ENCODE peak calls at places on chromosome 15, in four cellular contexts. One of them, this sample, is unnamed.

GRCh38 chr15:91528811-91529210 is 324.7 kb upstream of the SLCO3A1 start:
- DNase-seq in neuronal stem cell: no peak
- DNase-seq in SK-N-SH: no peak
- DNase-seq in astrocyte: peak; percentile 20
- DNase-seq in this sample: no peak

GRCh38 chr15:70309716-70310115 is 212.0 kb upstream of the TLE3 start:
- DNase-seq in astrocyte: no peak
- DNase-seq in neuronal stem cell: no peak
- DNase-seq in SK-N-SH: no peak
- DNase-seq in this sample: no peak

GRCh38 chr15:45678459-45679178 is 43.8 kb downstream of the SQOR start:
- DNase-seq in SK-N-SH: no peak
- DNase-seq in astrocyte: no peak
- DNase-seq in neuronal stem cell: no peak
- DNase-seq in this sample: no peak

GRCh38 chr15:45168751-45169551 is 18.8 kb downstream of the SHF start:
- DNase-seq in neuronal stem cell: no peak
- DNase-seq in astrocyte: no peak
- DNase-seq in SK-N-SH: peak; percentile 82
- DNase-seq in this sample: peak; percentile 67

GRCh38 chr15:90414408-90415028 is 26.5 kb downstream of the IQGAP1 start:
- DNase-seq in neuronal stem cell: no peak
- DNase-seq in SK-N-SH: no peak
- DNase-seq in astrocyte: peak; percentile 90
- DNase-seq in this sample: no peak

GRCh38 chr15:90607361-90607760 is 77.6 kb downstream of the CRTC3 start:
- DNase-seq in neuronal stem cell: no peak
- DNase-seq in astrocyte: no peak
- DNase-seq in SK-N-SH: no peak
- DNase-seq in this sample: no peak

GRCh38 chr15:70049701-70050445 is 47.8 kb downstream of the TLE3 start:
- DNase-seq in SK-N-SH: no peak
- DNase-seq in neuronal stem cell: no peak
- DNase-seq in astrocyte: no peak
- DNase-seq in this sample: no peak

GRCh38 chr15:45612790-45613415 is 21.9 kb upstream of the SQOR start:
- DNase-seq in neuronal stem cell: no peak
- DNase-seq in SK-N-SH: no peak
- DNase-seq in astrocyte: no peak
- DNase-seq in this sample: no peak

GRCh38 chr15:90902996-90903732 is at the start of gene MAN2A2:
- DNase-seq in SK-N-SH: peak; percentile 82
- DNase-seq in neuronal stem cell: peak; percentile 37
- DNase-seq in astrocyte: peak; percentile 36
- DNase-seq in this sample: peak; percentile 94

GRCh38 chr15:25792128-25792527 is 71.0 kb downstream of the ATP10A start:
- DNase-seq in astrocyte: no peak
- DNase-seq in SK-N-SH: no peak
- DNase-seq in neuronal stem cell: no peak
- DNase-seq in this sample: no peak

GRCh38 chr15:98085003-98085639 is 124.6 kb downstream of the ARRDC4 start:
- DNase-seq in astrocyte: peak; percentile 41
- DNase-seq in neuronal stem cell: peak; percentile 44
- DNase-seq in SK-N-SH: peak; percentile 44
- DNase-seq in this sample: peak; percentile 79

GRCh38 chr15:65386376-65386775 is 8.6 kb upstream of the IGDCC3 start:
- DNase-seq in neuronal stem cell: no peak
- DNase-seq in astrocyte: no peak
- DNase-seq in SK-N-SH: no peak
- DNase-seq in this sample: no peak

GRCh38 chr15:92921215-92922131 is 21.3 kb downstream of the CHD2 start:
- DNase-seq in SK-N-SH: no peak
- DNase-seq in astrocyte: peak; percentile 64
- DNase-seq in neuronal stem cell: no peak
- DNase-seq in this sample: no peak

GRCh38 chr15:34616613-34617012 is 33.2 kb upstream of the GOLGA8B start:
- DNase-seq in SK-N-SH: no peak
- DNase-seq in neuronal stem cell: no peak
- DNase-seq in astrocyte: peak; percentile 36
- DNase-seq in this sample: no peak

GRCh38 chr15:66941231-66941711 is 124.1 kb upstream of the SMAD3 start:
- DNase-seq in neuronal stem cell: no peak
- DNase-seq in SK-N-SH: no peak
- DNase-seq in astrocyte: no peak
- DNase-seq in this sample: no peak

GRCh38 chr15:66944121-66944520 is 121.3 kb upstream of the SMAD3 start:
- DNase-seq in astrocyte: no peak
- DNase-seq in neuronal stem cell: no peak
- DNase-seq in SK-N-SH: no peak
- DNase-seq in this sample: no peak

GRCh38 chr15:66943456-66944095 is 121.8 kb upstream of the SMAD3 start:
- DNase-seq in neuronal stem cell: no peak
- DNase-seq in SK-N-SH: no peak
- DNase-seq in astrocyte: no peak
- DNase-seq in this sample: peak; percentile 89

GRCh38 chr15:66941791-66942190 is 123.6 kb upstream of the SMAD3 start:
- DNase-seq in astrocyte: no peak
- DNase-seq in SK-N-SH: no peak
- DNase-seq in neuronal stem cell: no peak
- DNase-seq in this sample: no peak

GRCh38 chr15:66942649-66943390 is 122.6 kb upstream of the SMAD3 start:
- DNase-seq in astrocyte: no peak
- DNase-seq in SK-N-SH: no peak
- DNase-seq in neuronal stem cell: no peak
- DNase-seq in this sample: no peak
- H3K27ac ChIP-seq in astrocyte: no peak overlapping the region
- H3K27ac ChIP-seq in SK-N-SH: no peak overlapping the region
- H3K27ac ChIP-seq in neuronal stem cell: no peak overlapping the region
- H3K27ac ChIP-seq in this sample: no peak overlapping the region

GRCh38 chr15:33086500-33087141 is 107.9 kb downstream of the FMN1 start:
- DNase-seq in astrocyte: peak; percentile 60
- DNase-seq in neuronal stem cell: no peak
- DNase-seq in SK-N-SH: peak; percentile 30
- DNase-seq in this sample: peak; percentile 70
- H2AFZ ChIP-seq in astrocyte: no peak overlapping the region
- H2AFZ ChIP-seq in neuronal stem cell: no peak overlapping the region
- H2AFZ ChIP-seq in SK-N-SH: no peak overlapping the region
- H2AFZ ChIP-seq in this sample: no peak overlapping the region

DNA sequence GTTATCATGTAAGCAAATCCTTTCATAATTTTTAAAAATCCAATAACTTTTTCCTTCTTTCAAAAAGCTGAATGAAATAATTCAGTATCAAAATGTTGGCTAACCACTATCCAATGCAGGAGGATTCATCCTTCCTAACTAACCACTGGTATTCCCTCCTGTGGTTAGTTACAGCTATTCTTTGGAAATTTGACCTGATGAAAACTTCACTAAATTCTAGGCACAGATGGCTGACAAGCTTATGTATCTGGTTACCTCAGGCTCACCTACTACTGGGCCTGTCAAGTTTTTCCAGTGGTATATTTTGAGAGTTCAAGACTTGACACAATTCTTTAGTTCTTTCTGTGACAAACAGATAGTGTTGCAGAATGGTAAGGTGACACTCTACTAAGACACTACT is 15.9 kb downstream of the NPTN start:
- DNase-seq in SK-N-SH: no peak
- DNase-seq in astrocyte: peak; percentile 50
- DNase-seq in neuronal stem cell: no peak
- DNase-seq in this sample: no peak
- H3K4me1 ChIP-seq in SK-N-SH: no peaks in the 10 kb centered on the region
- H3K4me1 ChIP-seq in astrocyte: peaks cover 6% of the 10 kb centered on the region
- H3K4me1 ChIP-seq in neuronal stem cell: peaks cover 9% of the 10 kb centered on the region
- H3K4me1 ChIP-seq in this sample: peaks cover 24% of the 10 kb centered on the region

GRCh38 chr15:77605582-77605981 is 27.1 kb downstream of the LINGO1 start:
- DNase-seq in astrocyte: no peak
- DNase-seq in neuronal stem cell: no peak
- DNase-seq in SK-N-SH: no peak
- DNase-seq in this sample: no peak
- H3K27ac ChIP-seq in astrocyte: no peak overlapping the region
- H3K27ac ChIP-seq in neuronal stem cell: no peak overlapping the region
- H3K27ac ChIP-seq in SK-N-SH: peak overlapping the region; percentile 86
- H3K27ac ChIP-seq in this sample: no peak overlapping the region

GRCh38 chr15:95843241-95843851 is 487.2 kb upstream of the NR2F2 start:
- DNase-seq in neuronal stem cell: no peak
- DNase-seq in SK-N-SH: no peak
- DNase-seq in astrocyte: peak; percentile 91
- DNase-seq in this sample: no peak
- H2AFZ ChIP-seq in neuronal stem cell: peak overlapping the region; percentile 37
- H2AFZ ChIP-seq in SK-N-SH: no peak overlapping the region
- H2AFZ ChIP-seq in astrocyte: no peak overlapping the region
- H2AFZ ChIP-seq in this sample: no peak overlapping the region

GRCh38 chr15:66737243-66738010 is 35.4 kb downstream of the SMAD6 start:
- DNase-seq in neuronal stem cell: no peak
- DNase-seq in SK-N-SH: no peak
- DNase-seq in astrocyte: no peak
- DNase-seq in this sample: no peak

GRCh38 chr15:66738595-66738994 is 36.6 kb downstream of the SMAD6 start:
- DNase-seq in SK-N-SH: no peak
- DNase-seq in astrocyte: no peak
- DNase-seq in neuronal stem cell: no peak
- DNase-seq in this sample: no peak

GRCh38 chr15:66740802-66741201 is 38.8 kb downstream of the SMAD6 start:
- DNase-seq in astrocyte: no peak
- DNase-seq in SK-N-SH: no peak
- DNase-seq in neuronal stem cell: no peak
- DNase-seq in this sample: no peak

GRCh38 chr15:66738116-66738515 is 36.1 kb downstream of the SMAD6 start:
- DNase-seq in astrocyte: no peak
- DNase-seq in neuronal stem cell: no peak
- DNase-seq in SK-N-SH: no peak
- DNase-seq in this sample: no peak

GRCh38 chr15:66739287-66739686 is 37.3 kb downstream of the SMAD6 start:
- DNase-seq in SK-N-SH: no peak
- DNase-seq in neuronal stem cell: no peak
- DNase-seq in astrocyte: no peak
- DNase-seq in this sample: no peak
- H3K4me1 ChIP-seq in SK-N-SH: no peaks in the 10 kb centered on the region
- H3K4me1 ChIP-seq in neuronal stem cell: peaks cover under 1% of the 10 kb centered on the region
- H3K4me1 ChIP-seq in astrocyte: peaks cover 12% of the 10 kb centered on the region
- H3K4me1 ChIP-seq in this sample: no peaks in the 10 kb centered on the region

GRCh38 chr15:89195836-89196235 is 25.5 kb downstream of the RLBP1 start:
- DNase-seq in astrocyte: peak; percentile 77
- DNase-seq in neuronal stem cell: no peak
- DNase-seq in SK-N-SH: no peak
- DNase-seq in this sample: no peak
- H3K27ac ChIP-seq in astrocyte: no peak overlapping the region
- H3K27ac ChIP-seq in neuronal stem cell: no peak overlapping the region
- H3K27ac ChIP-seq in SK-N-SH: no peak overlapping the region
- H3K27ac ChIP-seq in this sample: no peak overlapping the region

GRCh38 chr15:50124557-50125080 is 5.6 kb upstream of the ATP8B4 start:
- DNase-seq in neuronal stem cell: no peak
- DNase-seq in SK-N-SH: no peak
- DNase-seq in astrocyte: no peak
- DNase-seq in this sample: peak; percentile 26

GRCh38 chr15:50128266-50128665 is 9.2 kb upstream of the ATP8B4 start:
- DNase-seq in neuronal stem cell: no peak
- DNase-seq in astrocyte: no peak
- DNase-seq in SK-N-SH: peak; percentile 7
- DNase-seq in this sample: no peak

GRCh38 chr15:50123861-50124556 is 5.0 kb upstream of the ATP8B4 start:
- DNase-seq in neuronal stem cell: no peak
- DNase-seq in astrocyte: no peak
- DNase-seq in SK-N-SH: no peak
- DNase-seq in this sample: peak; percentile 12

GRCh38 chr15:50127255-50127777 is 8.3 kb upstream of the ATP8B4 start:
- DNase-seq in astrocyte: no peak
- DNase-seq in SK-N-SH: no peak
- DNase-seq in neuronal stem cell: no peak
- DNase-seq in this sample: no peak

GRCh38 chr15:50126072-50126471 is 7.0 kb upstream of the ATP8B4 start:
- DNase-seq in neuronal stem cell: no peak
- DNase-seq in SK-N-SH: no peak
- DNase-seq in astrocyte: no peak
- DNase-seq in this sample: no peak
- H2AFZ ChIP-seq in neuronal stem cell: no peak overlapping the region
- H2AFZ ChIP-seq in SK-N-SH: no peak overlapping the region
- H2AFZ ChIP-seq in astrocyte: no peak overlapping the region
- H2AFZ ChIP-seq in this sample: peak overlapping the region; percentile 16

GRCh38 chr15:62430552-62430951 is 265.5 kb upstream of the C2CD4B start:
- DNase-seq in SK-N-SH: no peak
- DNase-seq in astrocyte: no peak
- DNase-seq in neuronal stem cell: no peak
- DNase-seq in this sample: no peak

GRCh38 chr15:62431806-62432205 is 266.7 kb upstream of the C2CD4B start:
- DNase-seq in SK-N-SH: no peak
- DNase-seq in neuronal stem cell: no peak
- DNase-seq in astrocyte: no peak
- DNase-seq in this sample: no peak

GRCh38 chr15:62431391-62431790 is 266.3 kb upstream of the C2CD4B start:
- DNase-seq in astrocyte: no peak
- DNase-seq in neuronal stem cell: no peak
- DNase-seq in SK-N-SH: no peak
- DNase-seq in this sample: no peak

GRCh38 chr15:62430056-62430455 is 265.0 kb upstream of the C2CD4B start:
- DNase-seq in neuronal stem cell: no peak
- DNase-seq in SK-N-SH: no peak
- DNase-seq in astrocyte: no peak
- DNase-seq in this sample: no peak

DNA sequence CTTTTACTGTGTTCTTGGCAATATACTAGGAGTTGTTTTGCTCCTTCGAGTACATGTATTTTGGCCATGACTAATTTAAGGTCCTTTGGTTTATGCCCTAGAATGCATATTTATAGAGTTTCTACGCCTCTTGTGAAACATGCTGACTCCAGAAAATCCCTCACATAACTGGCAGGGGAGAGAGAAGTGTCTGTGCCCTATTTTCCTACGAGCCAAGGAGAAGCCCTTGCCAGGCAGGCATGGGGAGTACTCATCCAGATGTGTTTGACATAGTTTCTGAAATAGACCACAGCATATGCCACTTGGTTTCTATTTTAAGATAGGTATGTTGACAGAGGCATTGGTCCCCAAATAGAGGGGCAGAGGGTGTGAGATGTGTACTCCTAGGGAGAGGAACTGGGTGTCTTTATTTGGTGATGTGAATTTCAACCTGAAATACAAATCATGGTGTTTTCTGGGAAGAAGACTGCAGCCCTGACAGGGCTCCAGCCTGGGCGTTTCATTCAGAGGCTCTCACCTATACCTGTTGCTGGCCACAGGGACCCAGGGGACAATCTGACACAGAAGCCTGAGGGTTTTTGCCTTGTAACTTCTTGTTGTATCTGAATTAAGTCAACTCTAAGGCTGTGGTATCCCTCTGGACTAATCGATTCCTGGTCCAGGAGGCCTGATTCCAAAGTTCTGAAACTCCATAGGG is 267.8 kb upstream of the C2CD4B start:
- DNase-seq in astrocyte: no peak
- DNase-seq in neuronal stem cell: no peak
- DNase-seq in SK-N-SH: no peak
- DNase-seq in this sample: no peak
- H3K4me1 ChIP-seq in astrocyte: no peaks in the 10 kb centered on the region
- H3K4me1 ChIP-seq in neuronal stem cell: no peaks in the 10 kb centered on the region
- H3K4me1 ChIP-seq in SK-N-SH: peaks cover 13% of the 10 kb centered on the region
- H3K4me1 ChIP-seq in this sample: no peaks in the 10 kb centered on the region

DNA sequence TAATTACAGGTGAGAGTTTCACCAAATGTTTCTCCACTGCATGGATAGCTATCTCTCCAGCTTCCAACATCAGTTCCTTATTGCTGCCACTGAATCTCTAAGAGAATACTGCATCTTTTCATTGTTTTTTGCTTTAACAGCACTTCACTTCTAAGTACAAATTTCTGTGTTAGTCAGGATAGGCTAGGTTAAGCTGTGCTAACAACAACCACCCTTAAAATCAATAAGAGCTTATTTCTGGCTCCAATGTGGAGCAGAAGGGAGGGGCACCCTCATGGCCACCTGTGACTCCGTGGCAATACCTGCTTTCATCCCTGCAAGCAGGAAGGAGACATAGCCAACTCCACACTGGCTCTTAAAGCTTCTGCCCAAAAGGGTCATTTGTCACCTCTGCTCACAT is 36.4 kb upstream of the CORO2B start:
- DNase-seq in neuronal stem cell: no peak
- DNase-seq in SK-N-SH: no peak
- DNase-seq in astrocyte: no peak
- DNase-seq in this sample: no peak
- H3K27ac ChIP-seq in neuronal stem cell: no peak overlapping the region
- H3K27ac ChIP-seq in SK-N-SH: no peak overlapping the region
- H3K27ac ChIP-seq in astrocyte: peak overlapping the region; percentile 90
- H3K27ac ChIP-seq in this sample: no peak overlapping the region